ENCODE peak calls at places on chromosome 1, in eight cellular contexts. V is kidney epithelial cell; I is ovary; M is AG04449; Z is foreskin fibroblast; F is nephron progenitor cell; P is CD4-positive, alpha-beta T cell; S is A549. J is an unnamed sample.

GRCh38 chr1:224151117-224151516 is 31.9 kb upstream of the DEGS1 start:
- DNase-seq in V (no peak), P (no peak), I (no peak), M (no peak), Z (no peak), S (no peak), F (no peak), J (no peak)

GRCh38 chr1:30043731-30044408 is 679.5 kb downstream of the MATN1 start:
- DNase-seq in Z (no peak), P (no peak), I (no peak), F (no peak), M (no peak), V (no peak), S (no peak), J (no peak)

GRCh38 chr1:235077163-235077540 is 51.5 kb downstream of the TOMM20 start:
- DNase-seq in Z (no peak), S (no peak), I (no peak), M (no peak), F (no peak), P (no peak), V (no peak), J (no peak)

GRCh38 chr1:67166196-67166595 is at the start of gene IL23R:
- DNase-seq in M (no peak), F (no peak), S (no peak), P (no peak), I (no peak), V (no peak), Z (no peak), J (no peak)

GRCh38 chr1:228448372-228448771 is 31.7 kb upstream of the TRIM17 start:
- DNase-seq in I (no peak), F (no peak), V (no peak), M (no peak), S (no peak), Z (no peak), P (no peak), J (no peak)

GRCh38 chr1:32454726-32455125 is 10.1 kb upstream of the ZBTB8B start:
- DNase-seq in M (no peak), P (no peak), I (no peak), S (no peak), F (no peak), V (no peak), Z (no peak), J (no peak)

GRCh38 chr1:218480137-218480536 is 135.0 kb downstream of the TGFB2 start:
- DNase-seq in V (no peak), I (no peak), M (peak; percentile 89), P (no peak), S (peak; percentile 94), F (no peak), Z (peak; percentile 84), J (peak; percentile 74)

GRCh38 chr1:193013005-193013404 is 46.2 kb downstream of the UCHL5 start:
- DNase-seq in I (no peak), V (no peak), Z (no peak), P (no peak), S (no peak), F (no peak), M (peak; percentile 77), J (peak; percentile 37)

GRCh38 chr1:77007675-77008074 is 140.4 kb downstream of the ST6GALNAC5 start:
- DNase-seq in Z (no peak), I (no peak), S (no peak), F (no peak), M (no peak), V (no peak), P (no peak), J (no peak)

GRCh38 chr1:94895518-94895917 is 31.4 kb downstream of the CNN3 start:
- DNase-seq in Z (no peak), S (no peak), I (no peak), V (no peak), F (no peak), P (no peak), M (no peak), J (no peak)

GRCh38 chr1:28926629-28927441 is 12.5 kb downstream of the EPB41 start:
- DNase-seq in I (no peak), V (no peak), P (no peak), M (no peak), S (no peak), Z (no peak), F (no peak), J (no peak)

GRCh38 chr1:27365372-27366112 is 1.2 kb downstream of the MAP3K6 start:
- DNase-seq in F (peak; percentile 90), M (peak; percentile 42), I (peak; percentile 90), V (no peak), S (peak; percentile 87), P (peak; percentile 82), Z (peak; percentile 86), J (peak; percentile 67)

GRCh38 chr1:168907781-168908180 is 178.8 kb upstream of the DPT start:
- DNase-seq in F (no peak), I (no peak), P (no peak), Z (no peak), V (no peak), S (no peak), M (no peak), J (no peak)

GRCh38 chr1:209747580-209748262 is 8.1 kb upstream of the TRAF3IP3 start:
- DNase-seq in F (peak; percentile 87), Z (peak; percentile 89), V (peak; percentile 88), P (peak; percentile 84), S (peak; percentile 97), M (no peak), I (peak; percentile 95), J (peak; percentile 76)

GRCh38 chr1:230797376-230798186 is 50.4 kb downstream of the CAPN9 start:
- DNase-seq in S (peak; percentile 64), M (peak; percentile 34), P (no peak), F (peak; percentile 56), V (peak; percentile 26), I (peak; percentile 71), Z (peak; percentile 67), J (peak; percentile 52)

DNA sequence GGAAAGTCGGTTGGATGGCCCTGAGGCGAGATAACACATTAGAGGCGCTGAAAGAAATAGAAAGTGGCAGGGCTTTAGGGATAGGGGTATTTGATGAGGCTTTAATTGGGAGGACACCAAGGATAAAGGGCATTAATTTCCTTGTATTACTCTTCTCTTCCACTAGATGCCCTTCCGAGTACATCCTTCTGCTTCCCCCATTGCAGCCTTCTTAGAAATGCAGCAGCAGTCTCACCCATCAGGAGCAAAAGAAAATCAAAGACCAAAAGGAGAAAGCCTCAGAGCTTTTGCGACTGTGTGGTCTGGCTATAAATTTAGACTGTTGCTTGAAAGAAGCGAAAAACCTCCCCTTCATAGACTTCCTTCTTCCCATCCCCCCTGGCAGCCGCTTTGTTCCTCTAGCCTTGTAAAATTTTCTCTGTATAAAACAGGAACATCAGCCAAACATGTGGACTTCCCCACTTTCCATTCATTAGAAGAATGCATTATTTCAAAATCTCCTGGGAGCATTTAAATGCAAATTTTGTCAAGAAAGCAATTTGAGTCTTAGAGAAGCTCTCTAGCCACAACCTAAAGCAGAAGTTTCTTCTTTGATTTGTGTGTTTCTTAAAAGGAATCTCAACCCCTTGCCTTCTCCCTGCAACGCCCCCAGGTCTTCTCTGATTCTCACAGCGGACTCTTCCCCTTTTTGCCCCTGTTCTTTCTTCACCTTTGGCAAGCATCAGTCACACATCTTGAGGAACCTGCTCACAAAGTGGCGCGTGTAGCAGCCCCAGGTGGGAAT is 76.6 kb downstream of the NDUFS5 start:
- DNase-seq in S (peak; percentile 67), Z (peak; percentile 68), I (peak; percentile 27), P (no peak), V (no peak), M (no peak), F (peak; percentile 26), J (no peak)
- TF ChIP-seq CTCF in S (peak; percentile 80), Z (peak; percentile 55), I (peak; percentile 91), P (peak; percentile 73), V (peak; percentile 73), M (peak; percentile 71), F (peak; percentile 63), J (peak; percentile 75)

GRCh38 chr1:20279507-20279906 is 11.2 kb upstream of the VWA5B1 start:
- DNase-seq in Z (peak; percentile 26), V (peak; percentile 82), P (no peak), I (no peak), M (no peak), F (no peak), S (peak; percentile 14), J (no peak)

GRCh38 chr1:20280906-20281305 is 9.8 kb upstream of the VWA5B1 start:
- DNase-seq in M (no peak), P (no peak), S (no peak), V (no peak), Z (no peak), I (no peak), F (no peak), J (no peak)

GRCh38 chr1:20280399-20280798 is 10.3 kb upstream of the VWA5B1 start:
- DNase-seq in V (no peak), P (no peak), S (no peak), F (no peak), M (no peak), Z (no peak), I (no peak), J (no peak)

GRCh38 chr1:20276428-20276827 is 14.2 kb upstream of the VWA5B1 start:
- DNase-seq in M (no peak), F (no peak), Z (no peak), V (no peak), S (no peak), P (no peak), I (no peak), J (no peak)

DNA sequence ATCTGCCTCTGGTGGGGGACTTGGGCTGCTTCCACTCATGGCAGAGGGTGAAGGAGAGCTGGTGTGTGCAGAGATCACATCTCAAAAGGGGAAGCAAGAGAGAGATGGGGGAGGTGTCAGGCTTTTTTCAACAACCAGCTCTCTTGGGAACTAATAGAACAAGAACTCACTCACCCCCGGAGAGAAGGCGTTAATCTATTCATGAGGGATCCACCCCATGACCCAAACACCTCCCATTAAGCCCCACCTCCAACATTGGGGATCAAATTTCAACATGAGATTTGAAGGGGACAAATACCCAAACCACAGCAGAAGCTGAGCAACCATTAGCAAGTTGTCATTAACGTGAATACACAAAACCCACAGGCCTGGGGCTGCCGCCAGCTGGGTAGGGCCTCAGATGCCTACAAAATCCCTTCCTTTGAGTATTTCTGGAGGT is 12.0 kb upstream of the VWA5B1 start:
- DNase-seq in S (no peak), Z (no peak), I (no peak), F (no peak), M (no peak), V (no peak), P (no peak), J (no peak)
- TF ChIP-seq CTCF in S (no peak), Z (no peak), I (no peak), F (no peak), M (no peak), V (no peak), P (no peak), J (no peak)

DNA sequence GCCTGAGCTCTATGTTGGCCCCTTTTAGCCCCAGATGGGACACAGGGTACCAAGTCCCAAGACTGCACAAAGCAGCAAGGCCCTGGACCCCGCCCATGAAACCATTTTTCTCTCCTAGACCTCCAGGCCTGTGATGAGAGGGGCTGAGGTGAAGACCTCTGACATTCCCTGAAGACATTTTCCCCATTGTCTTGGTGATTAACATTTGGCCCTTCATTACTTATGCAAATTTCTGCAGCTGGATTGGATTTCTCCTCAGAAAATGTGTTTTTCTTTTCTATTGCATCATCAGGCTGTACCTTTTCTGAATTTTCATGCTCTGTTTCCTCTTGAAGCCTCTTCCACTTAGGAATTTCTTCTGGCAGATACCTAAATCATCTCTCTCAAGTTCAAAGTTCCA is 8.2 kb upstream of the PSMA5 start:
- DNase-seq in S (no peak), I (no peak), F (no peak), M (no peak), V (no peak), P (no peak), Z (no peak), J (no peak)
- TF ChIP-seq CTCF in S (no peak), I (no peak), F (no peak), M (no peak), V (no peak), P (no peak), Z (no peak), J (no peak)

GRCh38 chr1:189803364-189803763 is 674.3 kb downstream of the BRINP3 start:
- DNase-seq in F (no peak), S (no peak), V (no peak), P (no peak), Z (no peak), M (no peak), I (no peak), J (no peak)
- TF ChIP-seq CTCF in F (peak; percentile 12), S (no peak), V (no peak), P (no peak), Z (no peak), M (no peak), I (no peak), J (no peak)

J was measured in AG04450.